ENCODE peak calls at places on chromosomes 5 and 9, in five cellular contexts. I is effector memory CD4-positive, alpha-beta T cell; F is PC-3; Z is cardiac muscle cell; D is thyroid gland. C is an unnamed sample. For H3K27me3, the result is how much of the 10 kb centered on the place peaks cover.

GRCh38 chr9:99024959-99025358 is 80.0 kb upstream of the TGFBR1 start:
- DNase-seq in I (no peak), F (no peak), Z (no peak), D (no peak), C (no peak)

GRCh38 chr5:10695055-10695649 is 65.9 kb downstream of the DAP start:
- DNase-seq in I (no peak), F (peak), Z (peak), D (peak), C (peak)

GRCh38 chr9:93107151-93107824 is 11.3 kb downstream of the CARD19 start:
- DNase-seq in I (no peak), F (no peak), Z (no peak), D (no peak), C (no peak)

GRCh38 chr5:110807174-110807573 is 68.4 kb downstream of the SLC25A46 start:
- DNase-seq in I (no peak), F (no peak), Z (no peak), D (no peak), C (peak)

GRCh38 chr9:134594376-134594941 is 47.1 kb upstream of the COL5A1 start:
- DNase-seq in I (no peak), F (no peak), Z (no peak), D (no peak), C (no peak)

GRCh38 chr5:132776077-132776931 is 735 bp downstream of the SEPTIN8 start:
- DNase-seq in I (no peak), F (peak), Z (peak), D (peak), C (peak)

GRCh38 chr5:1410156-1411014 is 34.9 kb downstream of the SLC6A3 start:
- DNase-seq in I (no peak), F (no peak), Z (no peak), D (no peak), C (no peak)

GRCh38 chr5:170306381-170306790 is 8.8 kb upstream of the LCP2 start:
- DNase-seq in I (no peak), F (no peak), Z (peak), D (peak), C (peak)

GRCh38 chr9:96884443-96884842 is 30.1 kb upstream of the ZNF782 start:
- DNase-seq in I (no peak), F (peak), Z (no peak), D (no peak), C (peak)

GRCh38 chr9:123640792-123641222 is 284.8 kb downstream of the CRB2 start:
- DNase-seq in I (no peak), F (no peak), Z (no peak), D (no peak), C (no peak)

GRCh38 chr5:74816875-74817274 is 49.3 kb downstream of the FAM169A start:
- DNase-seq in I (no peak), F (no peak), Z (no peak), D (no peak), C (no peak)

GRCh38 chr9:111613436-111614040 is 14.1 kb upstream of the PTGR1 start:
- DNase-seq in I (no peak), F (no peak), Z (no peak), D (no peak), C (no peak)

GRCh38 chr9:35609001-35609819 is 4.1 kb downstream of the TESK1 start:
- DNase-seq in I (no peak), F (no peak), Z (no peak), D (no peak), C (no peak)

GRCh38 chr5:34848230-34848629 is 9.3 kb downstream of the TTC23L start:
- DNase-seq in I (no peak), F (no peak), Z (no peak), D (no peak), C (no peak)

GRCh38 chr9:107487521-107488399 is 1.8 kb downstream of the KLF4 start:
- DNase-seq in I (no peak), F (peak), Z (peak), D (peak), C (no peak)

GRCh38 chr9:101465330-101465915 is 29.8 kb upstream of the ALDOB start:
- DNase-seq in I (no peak), F (peak), Z (peak), D (peak), C (peak)

GRCh38 chr9:81620009-81620405 is 69.3 kb downstream of the TLE1 start:
- DNase-seq in I (no peak), F (no peak), Z (no peak), D (no peak), C (no peak)

GRCh38 chr9:34549407-34549732 is 26.6 kb upstream of the ENHO start:
- DNase-seq in I (no peak), F (no peak), Z (no peak), D (no peak), C (no peak)

GRCh38 chr5:42770003-42770402 is 13.4 kb downstream of the CCDC152 start:
- DNase-seq in I (no peak), F (no peak), Z (no peak), D (no peak), C (no peak)

GRCh38 chr5:169997736-169998284 is 17.5 kb upstream of the INSYN2B start:
- DNase-seq in I (no peak), F (no peak), Z (no peak), D (no peak), C (no peak)

GRCh38 chr5:62343428-62343827 is 37.4 kb downstream of the KIF2A start:
- DNase-seq in I (no peak), F (no peak), Z (no peak), D (no peak), C (no peak)

GRCh38 chr9:95495988-95496387 is 20.8 kb downstream of the PTCH1 start:
- DNase-seq in I (no peak), F (no peak), Z (no peak), D (no peak), C (no peak)

GRCh38 chr9:3880851-3881250 is 355.1 kb upstream of the RFX3 start:
- DNase-seq in I (no peak), F (peak), Z (no peak), D (no peak), C (peak)

GRCh38 chr5:32642276-32643002 is 57.1 kb downstream of the SUB1 start:
- DNase-seq in I (no peak), F (peak), Z (no peak), D (no peak), C (no peak)

GRCh38 chr5:168152660-168153059 is 138.8 kb upstream of the WWC1 start:
- DNase-seq in I (no peak), F (peak), Z (no peak), D (no peak), C (no peak)
- H3K27me3 ChIP-seq in I (under half), F (half or more), Z (under half), D (under half), C (under half)

GRCh38 chr5:160514866-160515265 is 93.2 kb downstream of the PTTG1 start:
- DNase-seq in I (no peak), F (no peak), Z (no peak), D (no peak), C (no peak)
- H3K27me3 ChIP-seq in I (under half), F (under half), Z (under half), D (under half), C (under half)

GRCh38 chr5:3593771-3594513 is 1.7 kb upstream of the IRX1 start:
- DNase-seq in I (no peak), F (no peak), Z (no peak), D (no peak), C (no peak)
- H3K27me3 ChIP-seq in I (under half), F (under half), Z (half or more), D (under half), C (under half)

DNA sequence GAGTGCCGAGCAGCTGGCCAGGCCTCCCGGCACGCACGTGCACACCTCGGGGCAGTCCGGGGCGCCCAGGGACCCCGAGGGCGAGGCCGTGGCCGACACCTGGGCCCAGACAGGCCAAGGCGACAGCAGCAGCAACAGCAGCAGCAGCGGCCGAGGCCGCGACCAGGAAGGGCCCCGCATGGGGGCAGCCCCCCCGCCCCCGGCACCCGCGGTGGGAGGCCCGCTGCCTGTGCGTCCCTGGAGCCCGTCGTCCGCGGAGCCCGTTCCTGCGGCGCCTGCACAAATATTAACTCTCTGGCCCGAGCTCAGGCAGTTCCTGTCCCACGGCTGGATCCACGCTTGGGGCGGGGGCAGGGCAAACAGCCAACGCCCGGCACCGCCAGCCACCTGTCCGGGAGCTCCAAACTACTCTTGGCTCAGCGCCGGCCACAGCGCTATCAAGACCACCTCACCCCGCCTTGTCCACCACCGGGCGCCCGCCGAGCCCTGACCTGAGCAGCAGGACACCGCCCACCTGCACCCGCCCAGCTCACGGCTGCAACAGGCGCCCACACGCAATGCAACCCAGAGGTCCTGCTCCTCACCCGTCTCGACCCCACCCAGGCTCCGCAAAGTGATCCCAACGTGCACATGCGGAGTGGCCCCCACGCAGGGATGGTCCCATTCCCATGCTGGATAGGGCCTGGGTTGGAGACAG is at the start of gene LRRC26:
- DNase-seq in I (no peak), F (no peak), Z (no peak), D (no peak), C (no peak)
- H3K27me3 ChIP-seq in I (half or more), F (under half), Z (half or more), D (under half), C (under half)

GRCh38 chr9:124760719-124761118 is 10.4 kb downstream of the NR6A1 start:
- DNase-seq in I (no peak), F (no peak), Z (no peak), D (no peak), C (no peak)

GRCh38 chr9:124759327-124759726 is 11.8 kb downstream of the NR6A1 start:
- DNase-seq in I (no peak), F (no peak), Z (no peak), D (no peak), C (no peak)

GRCh38 chr9:124762633-124763032 is 8.5 kb downstream of the NR6A1 start:
- DNase-seq in I (no peak), F (no peak), Z (no peak), D (no peak), C (no peak)

GRCh38 chr9:124761710-124762109 is 9.4 kb downstream of the NR6A1 start:
- DNase-seq in I (no peak), F (no peak), Z (no peak), D (no peak), C (no peak)

GRCh38 chr9:124761196-124761595 is 9.9 kb downstream of the NR6A1 start:
- DNase-seq in I (no peak), F (no peak), Z (no peak), D (no peak), C (no peak)
- H3K27me3 ChIP-seq in I (under half), F (under half), Z (under half), D (under half), C (under half)

GRCh38 chr5:158740358-158740757 is 359.4 kb downstream of the EBF1 start:
- DNase-seq in I (no peak), F (no peak), Z (no peak), D (no peak), C (no peak)

GRCh38 chr5:158736134-158736533 is 363.6 kb downstream of the EBF1 start:
- DNase-seq in I (no peak), F (no peak), Z (no peak), D (no peak), C (no peak)

GRCh38 chr5:158739941-158740340 is 359.8 kb downstream of the EBF1 start:
- DNase-seq in I (no peak), F (peak), Z (peak), D (no peak), C (no peak)

GRCh38 chr5:158741296-158741695 is 358.4 kb downstream of the EBF1 start:
- DNase-seq in I (no peak), F (no peak), Z (no peak), D (no peak), C (no peak)

GRCh38 chr5:158737536-158738027 is 362.1 kb downstream of the EBF1 start:
- DNase-seq in I (no peak), F (no peak), Z (peak), D (no peak), C (no peak)
- H3K27me3 ChIP-seq in I (under half), F (under half), Z (under half), D (under half), C (under half)

GRCh38 chr9:132146575-132146974 is 15.3 kb upstream of the NTNG2 start:
- DNase-seq in I (no peak), F (no peak), Z (no peak), D (no peak), C (no peak)

GRCh38 chr9:132144708-132145365 is 17.0 kb upstream of the NTNG2 start:
- DNase-seq in I (no peak), F (peak), Z (no peak), D (no peak), C (peak)

GRCh38 chr9:132146015-132146414 is 15.8 kb upstream of the NTNG2 start:
- DNase-seq in I (no peak), F (no peak), Z (no peak), D (no peak), C (no peak)

GRCh38 chr9:132147839-132148238 is 14.0 kb upstream of the NTNG2 start:
- DNase-seq in I (no peak), F (no peak), Z (no peak), D (no peak), C (no peak)

DNA sequence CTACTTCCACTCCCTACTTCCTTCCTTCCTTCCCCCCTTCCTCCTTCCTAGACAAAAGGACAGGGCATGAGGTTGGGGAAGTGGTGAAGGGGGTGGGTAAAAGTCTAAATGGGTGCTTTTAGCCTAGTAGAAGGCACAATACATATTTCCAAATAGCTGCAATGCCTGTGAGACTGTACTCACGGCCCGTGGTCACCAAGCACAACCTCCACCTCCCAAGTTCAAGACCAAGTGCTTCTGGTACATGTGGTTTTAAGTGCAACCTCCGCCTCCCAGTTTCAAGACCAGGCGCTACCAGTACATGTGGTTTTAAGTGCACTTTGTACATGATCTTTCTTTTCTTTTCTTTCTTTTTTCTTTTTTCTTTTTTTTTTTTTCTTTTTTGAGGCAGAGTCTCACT is 14.5 kb upstream of the NTNG2 start:
- DNase-seq in I (no peak), F (no peak), Z (no peak), D (no peak), C (no peak)
- H3K27me3 ChIP-seq in I (under half), F (under half), Z (under half), D (under half), C (under half)

DNA sequence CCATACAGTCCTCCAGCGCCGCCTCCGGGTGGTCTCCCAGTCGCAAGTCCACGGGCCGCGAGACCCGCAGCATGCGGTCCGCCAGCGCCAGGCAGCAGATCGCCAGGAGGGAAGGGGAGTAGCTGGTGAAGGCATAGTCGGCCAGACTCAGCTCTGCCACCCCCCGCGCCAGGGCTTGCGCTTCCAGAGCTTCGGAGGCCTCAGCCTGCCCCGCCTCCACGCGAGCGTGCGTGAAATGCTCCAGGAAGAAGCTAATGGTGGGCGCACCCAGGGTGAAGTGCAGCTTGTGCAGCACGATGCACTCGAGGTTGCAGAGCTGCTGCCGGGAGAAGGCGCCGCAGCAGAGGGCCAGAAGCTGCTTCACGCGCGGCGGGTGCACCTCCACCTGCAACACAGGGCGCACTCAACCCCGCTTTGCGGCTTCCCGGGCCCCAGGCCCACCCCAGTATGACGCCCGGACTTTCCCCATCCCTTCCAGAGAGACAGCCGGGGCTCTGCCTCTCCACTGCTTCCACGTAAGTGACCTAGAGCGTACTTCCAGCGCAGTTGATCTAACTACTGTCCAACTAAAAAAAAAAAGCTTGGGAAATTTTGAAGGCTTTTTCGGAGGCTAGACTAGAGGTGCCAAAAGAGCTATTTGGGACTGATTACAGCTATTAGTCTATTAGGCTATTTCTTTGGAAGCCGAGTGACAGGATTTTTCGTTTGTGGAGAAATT is 1.8 kb downstream of the CCNO start:
- DNase-seq in I (no peak), F (no peak), Z (peak), D (peak), C (no peak)
- H3K27me3 ChIP-seq in I (half or more), F (under half), Z (half or more), D (under half), C (under half)

GRCh38 chr5:14082523-14082922 is 60.6 kb upstream of the TRIO start:
- DNase-seq in I (no peak), F (no peak), Z (no peak), D (no peak), C (no peak)

GRCh38 chr5:14082973-14083372 is 60.2 kb upstream of the TRIO start:
- DNase-seq in I (no peak), F (no peak), Z (no peak), D (no peak), C (no peak)

GRCh38 chr5:14078716-14079115 is 64.4 kb upstream of the TRIO start:
- DNase-seq in I (no peak), F (no peak), Z (no peak), D (no peak), C (no peak)

GRCh38 chr5:14077501-14077900 is 65.6 kb upstream of the TRIO start:
- DNase-seq in I (no peak), F (no peak), Z (no peak), D (no peak), C (no peak)

DNA sequence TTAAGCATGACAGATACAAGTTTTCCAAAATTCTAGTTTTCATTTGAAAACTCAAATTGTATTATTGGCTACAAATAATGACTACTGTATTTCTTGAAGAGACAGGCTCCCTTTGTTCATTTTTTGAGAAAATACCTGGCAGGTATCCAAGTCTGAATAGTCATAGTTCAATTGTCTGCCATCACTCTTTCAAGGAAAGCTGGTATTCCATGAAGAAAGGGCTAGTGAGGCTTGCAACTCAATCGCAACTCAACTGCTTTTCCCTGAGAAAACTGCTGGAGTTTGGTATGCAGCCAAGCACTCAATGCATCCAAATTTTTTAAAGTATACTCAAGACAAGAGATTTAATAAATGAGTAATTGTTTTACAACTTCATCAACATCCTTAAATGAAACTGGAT is 61.4 kb upstream of the TRIO start:
- DNase-seq in I (no peak), F (peak), Z (no peak), D (no peak), C (no peak)
- H3K27me3 ChIP-seq in I (under half), F (under half), Z (under half), D (under half), C (under half)

C was measured in MG63.